ENCODE peak calls at places on chromosomes 3 and 15, in five cellular contexts. One of them, this sample, is unnamed.
A peak's percentile ranks its signal among the peaks of the same experiment; 100 is the strongest.

GRCh38 chr15:37099321-37100108 is 834 bp downstream of the MEIS2 start:
- DNase-seq in hepatocyte: no peak
- DNase-seq in NCI-H2081: peak; percentile 44
- DNase-seq in stomach: no peak
- DNase-seq in naive thymus-derived CD8-positive, alpha-beta T cell: no peak
- DNase-seq in this sample: peak; percentile 36

GRCh38 chr15:69576035-69576526 is 123.5 kb downstream of the RPLP1 start:
- DNase-seq in hepatocyte: peak; percentile 45
- DNase-seq in NCI-H2081: peak; percentile 70
- DNase-seq in stomach: peak; percentile 74
- DNase-seq in naive thymus-derived CD8-positive, alpha-beta T cell: peak; percentile 62
- DNase-seq in this sample: peak; percentile 33

GRCh38 chr15:24857777-24858176 is 97.0 kb upstream of the SNRPN start:
- DNase-seq in hepatocyte: peak; percentile 42
- DNase-seq in NCI-H2081: no peak
- DNase-seq in stomach: no peak
- DNase-seq in naive thymus-derived CD8-positive, alpha-beta T cell: no peak
- DNase-seq in this sample: no peak

GRCh38 chr3:126351086-126351770 is 6.0 kb downstream of the KLF15 start:
- DNase-seq in hepatocyte: no peak
- DNase-seq in NCI-H2081: no peak
- DNase-seq in stomach: no peak
- DNase-seq in naive thymus-derived CD8-positive, alpha-beta T cell: no peak
- DNase-seq in this sample: peak; percentile 5

GRCh38 chr3:189372205-189372764 is 200.5 kb downstream of the TPRG1 start:
- DNase-seq in hepatocyte: no peak
- DNase-seq in NCI-H2081: peak; percentile 37
- DNase-seq in stomach: no peak
- DNase-seq in naive thymus-derived CD8-positive, alpha-beta T cell: no peak
- DNase-seq in this sample: no peak

GRCh38 chr3:2931265-2931664 is 178.9 kb downstream of the IL5RA start:
- DNase-seq in hepatocyte: no peak
- DNase-seq in NCI-H2081: no peak
- DNase-seq in stomach: no peak
- DNase-seq in naive thymus-derived CD8-positive, alpha-beta T cell: no peak
- DNase-seq in this sample: no peak

GRCh38 chr3:104044002-104044401 is 1322.7 kb upstream of the ALCAM start:
- DNase-seq in hepatocyte: no peak
- DNase-seq in NCI-H2081: no peak
- DNase-seq in stomach: no peak
- DNase-seq in naive thymus-derived CD8-positive, alpha-beta T cell: no peak
- DNase-seq in this sample: no peak

GRCh38 chr15:59501531-59502113 is 63.6 kb downstream of the FAM81A start:
- DNase-seq in hepatocyte: peak; percentile 65
- DNase-seq in NCI-H2081: peak; percentile 48
- DNase-seq in stomach: peak; percentile 46
- DNase-seq in naive thymus-derived CD8-positive, alpha-beta T cell: no peak
- DNase-seq in this sample: peak; percentile 63

GRCh38 chr3:77081240-77081661 is 41.4 kb downstream of the ROBO2 start:
- DNase-seq in hepatocyte: peak; percentile 67
- DNase-seq in NCI-H2081: peak; percentile 68
- DNase-seq in stomach: no peak
- DNase-seq in naive thymus-derived CD8-positive, alpha-beta T cell: no peak
- DNase-seq in this sample: peak; percentile 31

GRCh38 chr3:98655666-98656065 is 62.3 kb upstream of the CPOX start:
- DNase-seq in hepatocyte: no peak
- DNase-seq in NCI-H2081: no peak
- DNase-seq in stomach: no peak
- DNase-seq in naive thymus-derived CD8-positive, alpha-beta T cell: no peak
- DNase-seq in this sample: no peak

GRCh38 chr3:17074559-17074958 is 189.8 kb downstream of the PLCL2 start:
- DNase-seq in hepatocyte: no peak
- DNase-seq in NCI-H2081: no peak
- DNase-seq in stomach: no peak
- DNase-seq in naive thymus-derived CD8-positive, alpha-beta T cell: peak; percentile 43
- DNase-seq in this sample: no peak

GRCh38 chr15:48400086-48400485 is 68.9 kb downstream of the DUT start:
- DNase-seq in hepatocyte: no peak
- DNase-seq in NCI-H2081: peak; percentile 12
- DNase-seq in stomach: no peak
- DNase-seq in naive thymus-derived CD8-positive, alpha-beta T cell: no peak
- DNase-seq in this sample: no peak

GRCh38 chr3:28104896-28105554 is 136.4 kb upstream of the CMC1 start:
- DNase-seq in hepatocyte: no peak
- DNase-seq in NCI-H2081: no peak
- DNase-seq in stomach: no peak
- DNase-seq in naive thymus-derived CD8-positive, alpha-beta T cell: no peak
- DNase-seq in this sample: no peak

GRCh38 chr3:71568217-71568616 is 15.3 kb downstream of the FOXP1 start:
- DNase-seq in hepatocyte: no peak
- DNase-seq in NCI-H2081: no peak
- DNase-seq in stomach: no peak
- DNase-seq in naive thymus-derived CD8-positive, alpha-beta T cell: no peak
- DNase-seq in this sample: no peak

GRCh38 chr3:58572013-58572633 is 5.1 kb downstream of the FAM107A start:
- DNase-seq in hepatocyte: no peak
- DNase-seq in NCI-H2081: no peak
- DNase-seq in stomach: no peak
- DNase-seq in naive thymus-derived CD8-positive, alpha-beta T cell: no peak
- DNase-seq in this sample: no peak

GRCh38 chr15:43920201-43920600 is 93.4 kb downstream of the WDR76 start:
- DNase-seq in hepatocyte: no peak
- DNase-seq in NCI-H2081: no peak
- DNase-seq in stomach: no peak
- DNase-seq in naive thymus-derived CD8-positive, alpha-beta T cell: no peak
- DNase-seq in this sample: no peak

GRCh38 chr3:127180859-127181258 is 12.1 kb upstream of the PRR23E start:
- DNase-seq in hepatocyte: no peak
- DNase-seq in NCI-H2081: no peak
- DNase-seq in stomach: no peak
- DNase-seq in naive thymus-derived CD8-positive, alpha-beta T cell: no peak
- DNase-seq in this sample: no peak

GRCh38 chr3:61989681-61990080 is 383.7 kb downstream of the FEZF2 start:
- DNase-seq in hepatocyte: no peak
- DNase-seq in NCI-H2081: no peak
- DNase-seq in stomach: no peak
- DNase-seq in naive thymus-derived CD8-positive, alpha-beta T cell: no peak
- DNase-seq in this sample: no peak

GRCh38 chr3:32359766-32360513 is 31.7 kb upstream of the CMTM7 start:
- DNase-seq in hepatocyte: peak; percentile 33
- DNase-seq in NCI-H2081: no peak
- DNase-seq in stomach: no peak
- DNase-seq in naive thymus-derived CD8-positive, alpha-beta T cell: no peak
- DNase-seq in this sample: peak; percentile 45

GRCh38 chr3:14345496-14346150 is 56.8 kb upstream of the SLC6A6 start:
- DNase-seq in hepatocyte: no peak
- DNase-seq in NCI-H2081: no peak
- DNase-seq in stomach: no peak
- DNase-seq in naive thymus-derived CD8-positive, alpha-beta T cell: no peak
- DNase-seq in this sample: no peak

GRCh38 chr3:30195352-30195751 is 411.0 kb upstream of the TGFBR2 start:
- DNase-seq in hepatocyte: no peak
- DNase-seq in NCI-H2081: no peak
- DNase-seq in stomach: no peak
- DNase-seq in naive thymus-derived CD8-positive, alpha-beta T cell: no peak
- DNase-seq in this sample: no peak

GRCh38 chr15:36832792-36833191 is 253.4 kb downstream of the CDIN1 start:
- DNase-seq in hepatocyte: no peak
- DNase-seq in NCI-H2081: no peak
- DNase-seq in stomach: no peak
- DNase-seq in naive thymus-derived CD8-positive, alpha-beta T cell: no peak
- DNase-seq in this sample: no peak

GRCh38 chr3:109346770-109347295 is 9.5 kb upstream of the DPPA4 start:
- DNase-seq in hepatocyte: no peak
- DNase-seq in NCI-H2081: no peak
- DNase-seq in stomach: no peak
- DNase-seq in naive thymus-derived CD8-positive, alpha-beta T cell: no peak
- DNase-seq in this sample: no peak

GRCh38 chr15:53522878-53523455 is 236.5 kb downstream of the WDR72 start:
- DNase-seq in hepatocyte: no peak
- DNase-seq in NCI-H2081: peak; percentile 46
- DNase-seq in stomach: no peak
- DNase-seq in naive thymus-derived CD8-positive, alpha-beta T cell: no peak
- DNase-seq in this sample: peak; percentile 21

GRCh38 chr3:38998086-38998485 is 53.7 kb downstream of the SCN11A start:
- DNase-seq in hepatocyte: peak; percentile 17
- DNase-seq in NCI-H2081: no peak
- DNase-seq in stomach: no peak
- DNase-seq in naive thymus-derived CD8-positive, alpha-beta T cell: no peak
- DNase-seq in this sample: no peak